ENCODE peak calls at places on chromosomes 13 and 19, in nine cellular contexts. W is NCI-H446 treated with DMSO at 0.1 percent for 48 hours, G is fibroblast of gingiva, B is Caco-2, E is cardiac muscle cell, K is ascending aorta, H is T-cell, A is bronchial epithelial cell, T is C1 segment of cervical spinal cord. F is an unnamed sample.

GRCh38 chr19:6790194-6791128 is 18.0 kb downstream of the VAV1 start:
- DNase-seq in W (no peak), K (no peak), T (no peak), A (no peak), G (no peak), H (no peak), B (no peak), E (no peak), F (no peak)

GRCh38 chr13:92833071-92833470 is 393.5 kb upstream of the GPC6 start:
- DNase-seq in B (no peak), G (no peak), W (no peak), K (no peak), T (no peak), A (peak; percentile 45), E (no peak), H (no peak), F (no peak)

GRCh38 chr13:32323912-32324311 is 8.6 kb downstream of the BRCA2 start:
- DNase-seq in T (no peak), E (no peak), H (no peak), W (no peak), B (no peak), A (peak; percentile 71), K (no peak), G (peak; percentile 67), F (no peak)

GRCh38 chr19:51135004-51135403 is 7.1 kb upstream of the SIGLEC7 start:
- DNase-seq in H (no peak), T (no peak), W (no peak), E (no peak), G (no peak), B (no peak), A (no peak), K (no peak), F (no peak)

GRCh38 chr19:15120135-15121026 is 13.2 kb downstream of the SYDE1 start:
- DNase-seq in H (no peak), B (no peak), K (no peak), T (no peak), W (no peak), E (no peak), A (no peak), G (no peak), F (no peak)

GRCh38 chr19:5803752-5804515 is 933 bp upstream of the NRTN start:
- DNase-seq in W (peak; percentile 84), H (peak; percentile 91), K (peak; percentile 84), B (peak; percentile 98), T (no peak), A (peak; percentile 66), G (peak; percentile 70), E (peak; percentile 95), F (peak; percentile 95)

GRCh38 chr13:40389081-40389641 is 277.3 kb downstream of the FOXO1 start:
- DNase-seq in A (no peak), H (peak; percentile 31), E (no peak), W (no peak), K (no peak), T (no peak), B (no peak), G (no peak), F (no peak)

GRCh38 chr19:18847516-18848463 is 16.0 kb downstream of the UPF1 start:
- DNase-seq in T (no peak), B (no peak), E (no peak), G (peak; percentile 97), K (no peak), A (no peak), W (no peak), H (no peak), F (peak; percentile 83)

GRCh38 chr19:55877211-55877610 is 40.9 kb downstream of the NLRP4 start:
- DNase-seq in G (no peak), H (no peak), T (no peak), B (no peak), E (no peak), W (no peak), A (no peak), K (no peak), F (no peak)

GRCh38 chr13:74675185-74675584 is 541.0 kb upstream of the KLF12 start:
- DNase-seq in E (no peak), H (no peak), G (no peak), A (peak; percentile 95), W (no peak), K (no peak), B (no peak), T (no peak), F (no peak)

GRCh38 chr13:21868823-21869222 is 197.9 kb downstream of the FGF9 start:
- DNase-seq in B (no peak), A (no peak), H (no peak), E (no peak), G (no peak), W (no peak), K (no peak), T (no peak), F (no peak)

GRCh38 chr19:51607920-51608562 is 22.2 kb downstream of the SIGLEC5 start:
- DNase-seq in K (peak; percentile 80), B (peak; percentile 84), E (peak; percentile 74), H (peak; percentile 46), G (peak; percentile 28), T (peak; percentile 14), A (peak; percentile 49), W (no peak), F (peak; percentile 84)

GRCh38 chr19:40412866-40413265 is 312 bp downstream of the PRX start:
- DNase-seq in T (no peak), H (no peak), A (no peak), B (no peak), G (no peak), W (no peak), K (no peak), E (no peak), F (no peak)

GRCh38 chr19:45901432-45901903 is 945 bp downstream of the MYPOP start:
- DNase-seq in W (no peak), G (peak; percentile 32), B (peak; percentile 46), E (peak; percentile 29), K (peak; percentile 78), T (no peak), H (peak; percentile 15), A (no peak), F (peak; percentile 84)

GRCh38 chr13:110270507-110270906 is 36.5 kb downstream of the COL4A1 start:
- DNase-seq in E (no peak), B (no peak), K (no peak), H (no peak), T (no peak), G (no peak), W (no peak), A (no peak), F (no peak)

GRCh38 chr13:107450931-107451330 is 764.4 kb downstream of the LIG4 start:
- DNase-seq in T (no peak), G (peak; percentile 94), W (no peak), K (peak; percentile 78), A (no peak), E (no peak), H (no peak), B (no peak), F (peak; percentile 60)

F was measured in kidney.